ENCODE peak calls at places on chromosome 2, in six cellular contexts. L, C, Z, Q, D and E are unnamed samples.

GRCh38 chr2:191333911-191334357 is 88.7 kb downstream of the MYO1B start:
- DNase-seq in Z (no peak), C (no peak), Q (no peak), D (peak), L (no peak), E (no peak)

GRCh38 chr2:169452080-169452479 is 27.2 kb upstream of the BBS5 start:
- DNase-seq in D (no peak), C (no peak), Q (no peak), L (no peak), Z (no peak), E (no peak)

GRCh38 chr2:190023860-190024259 is 38.7 kb downstream of the MSTN start:
- DNase-seq in L (no peak), Z (no peak), C (no peak), Q (no peak), D (peak), E (no peak)

GRCh38 chr2:109472331-109473005 is 141.3 kb downstream of the SEPTIN10 start:
- DNase-seq in Q (no peak), C (no peak), Z (peak), L (no peak), D (no peak), E (no peak)

GRCh38 chr2:190080527-190081049 is 18.1 kb upstream of the MSTN start:
- DNase-seq in D (no peak), L (no peak), Q (no peak), Z (no peak), C (no peak), E (no peak)

GRCh38 chr2:205077159-205077558 is 531.9 kb downstream of the PARD3B start:
- DNase-seq in D (no peak), C (no peak), Z (no peak), L (no peak), Q (no peak), E (no peak)

GRCh38 chr2:69741281-69742169 is at the start of gene ANXA4:
- DNase-seq in C (peak), Q (peak), L (peak), Z (peak), D (peak), E (peak)

GRCh38 chr2:194363295-194363694 is 1293.7 kb upstream of the SLC39A10 start:
- DNase-seq in Q (no peak), L (no peak), Z (no peak), D (no peak), C (no peak), E (no peak)

GRCh38 chr2:24930768-24931167 is 10.7 kb upstream of the ADCY3 start:
- DNase-seq in L (no peak), D (no peak), Z (peak), C (no peak), Q (no peak), E (no peak)

GRCh38 chr2:241987726-241988125 is 118.2 kb downstream of the RTP5 start:
- DNase-seq in D (no peak), L (no peak), C (no peak), Q (no peak), Z (no peak), E (no peak)

GRCh38 chr2:238286987-238287386 is 1.4 kb downstream of the PER2 start:
- DNase-seq in L (peak), Q (no peak), C (no peak), Z (peak), D (no peak), E (no peak)

GRCh38 chr2:40113272-40113671 is 334.2 kb upstream of the THUMPD2 start:
- DNase-seq in D (no peak), Z (no peak), L (no peak), C (no peak), Q (no peak), E (no peak)

GRCh38 chr2:23624378-23624777 is 239.4 kb downstream of the KLHL29 start:
- DNase-seq in L (no peak), Q (no peak), C (no peak), Z (peak), D (no peak), E (no peak)

GRCh38 chr2:42503291-42503690 is 9.5 kb upstream of the KCNG3 start:
- DNase-seq in L (no peak), Z (no peak), C (no peak), D (no peak), Q (no peak), E (no peak)

GRCh38 chr2:152598975-152599724 is 118.1 kb downstream of the PRPF40A start:
- DNase-seq in D (no peak), L (no peak), Z (no peak), Q (no peak), C (no peak), E (no peak)

DNA sequence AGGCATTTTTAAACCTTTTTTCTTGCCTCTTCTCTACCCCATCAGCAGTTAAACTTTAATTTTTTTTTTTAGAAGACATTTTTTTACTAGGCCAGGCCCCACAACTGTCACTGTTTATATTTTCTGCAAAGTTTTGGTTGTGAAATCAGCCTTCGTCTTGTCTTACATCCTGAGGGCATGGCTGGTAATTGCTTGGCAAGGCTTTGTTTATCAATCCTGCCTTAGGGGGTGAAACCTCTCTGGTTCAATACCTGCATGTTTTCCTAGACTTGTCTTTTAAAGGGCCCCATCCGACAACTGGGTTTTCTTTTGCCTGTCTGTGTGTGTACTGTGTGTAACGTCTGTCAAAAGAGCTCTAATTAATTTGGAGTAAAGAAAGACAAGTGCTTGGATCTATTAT is 330.0 kb upstream of the CWC22 start:
- DNase-seq in C (no peak), Z (no peak), L (no peak), D (no peak), Q (no peak), E (no peak)
- TF ChIP-seq CTCF in C (no peak), Z (no peak), L (no peak), D (no peak), Q (no peak), E (no peak)

GRCh38 chr2:158996378-158996993 is 28.0 kb downstream of the TANC1 start:
- DNase-seq in Q (no peak), C (no peak), L (no peak), D (no peak), Z (no peak), E (no peak)
- TF ChIP-seq CTCF in Q (peak), C (peak), L (peak), D (peak), Z (no peak), E (peak)

GRCh38 chr2:222916229-222917197 is 55.7 kb downstream of the ACSL3 start:
- DNase-seq in L (no peak), D (no peak), C (no peak), Z (no peak), Q (no peak), E (no peak)
- TF ChIP-seq CTCF in L (no peak), D (peak), C (peak), Z (no peak), Q (no peak), E (no peak)

GRCh38 chr2:224155896-224156295 is 116.8 kb upstream of the SERPINE2 start:
- DNase-seq in Q (no peak), C (no peak), D (no peak), L (no peak), Z (no peak), E (no peak)
- TF ChIP-seq CTCF in Q (no peak), C (no peak), D (no peak), L (no peak), Z (no peak), E (no peak)

GRCh38 chr2:164538250-164538866 is 82.9 kb downstream of the GRB14 start:
- DNase-seq in Z (no peak), C (no peak), Q (no peak), L (no peak), D (no peak), E (no peak)
- TF ChIP-seq CTCF in Z (no peak), C (peak), Q (peak), L (peak), D (peak), E (no peak)

GRCh38 chr2:187438459-187438858 is 9.6 kb downstream of the CALCRL start:
- DNase-seq in D (no peak), Q (no peak), L (no peak), C (no peak), Z (no peak), E (no peak)

GRCh38 chr2:187442778-187443177 is 5.3 kb downstream of the CALCRL start:
- DNase-seq in D (no peak), L (no peak), C (no peak), Z (no peak), Q (no peak), E (no peak)

GRCh38 chr2:187440101-187440500 is 8.0 kb downstream of the CALCRL start:
- DNase-seq in Z (no peak), L (no peak), C (no peak), D (no peak), Q (no peak), E (no peak)

DNA sequence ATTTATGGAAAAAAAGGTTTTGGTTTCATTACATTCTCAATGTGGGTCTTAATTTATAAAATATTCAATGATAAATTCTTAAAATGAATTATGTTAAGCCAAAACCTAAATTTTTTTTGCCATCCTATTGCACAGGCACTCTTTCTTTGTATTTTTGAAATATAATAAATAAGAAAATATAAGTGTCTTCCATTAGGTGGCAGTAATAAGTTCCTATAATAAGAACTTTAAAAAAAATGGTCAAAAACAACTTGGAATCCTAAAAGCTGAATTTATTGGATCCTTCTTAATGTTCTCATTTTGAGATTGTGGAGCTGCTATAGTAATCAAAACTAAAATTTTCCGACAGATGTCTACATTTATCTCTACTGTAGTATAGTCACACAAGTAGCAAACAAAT is 5.7 kb downstream of the CALCRL start:
- DNase-seq in L (no peak), C (no peak), Z (no peak), D (no peak), Q (no peak), E (no peak)
- TF ChIP-seq CTCF in L (peak), C (peak), Z (no peak), D (peak), Q (no peak), E (no peak)